ENCODE peak calls at places on chromosome 10, in four cellular contexts. A, Z, V and N are unnamed samples.

GRCh38 chr10:10722422-10722821 is 295.2 kb upstream of the CELF2 start:
- DNase-seq in A (no peak), V (peak), Z (no peak), N (no peak)

GRCh38 chr10:16520900-16521299 is 779 bp downstream of the C1QL3 start:
- DNase-seq in V (peak), Z (no peak), A (peak), N (peak)

GRCh38 chr10:93376372-93377296 is 105.5 kb downstream of the MYOF start:
- DNase-seq in V (peak), Z (peak), A (peak), N (peak)

GRCh38 chr10:102268333-102268999 is 23.1 kb downstream of the GBF1 start:
- DNase-seq in A (no peak), Z (no peak), V (peak), N (no peak)

GRCh38 chr10:46553238-46554049 is 3.0 kb downstream of the GPRIN2 start:
- DNase-seq in A (no peak), V (no peak), Z (no peak), N (no peak)

GRCh38 chr10:119461380-119461779 is 81.1 kb downstream of the RGS10 start:
- DNase-seq in V (no peak), Z (no peak), A (no peak), N (no peak)

GRCh38 chr10:131574363-131574706 is 262.8 kb upstream of the TCERG1L start:
- DNase-seq in A (no peak), V (no peak), Z (no peak), N (no peak)

GRCh38 chr10:69976795-69977546 is 75.7 kb upstream of the MACROH2A2 start:
- DNase-seq in Z (no peak), V (no peak), A (no peak), N (no peak)

GRCh38 chr10:46542567-46543323 is 13.7 kb downstream of the GPRIN2 start:
- DNase-seq in Z (no peak), A (no peak), V (no peak), N (peak)

GRCh38 chr10:131573256-131574215 is 262.0 kb upstream of the TCERG1L start:
- DNase-seq in Z (no peak), V (no peak), A (no peak), N (no peak)

GRCh38 chr10:72308320-72308987 is 34.7 kb downstream of the DDIT4 start:
- DNase-seq in Z (no peak), A (no peak), V (peak), N (peak)

GRCh38 chr10:71396714-71397339 is at the start of gene CDH23:
- DNase-seq in A (no peak), V (no peak), Z (no peak), N (peak)

GRCh38 chr10:80909254-80909653 is 371.6 kb downstream of the SH2D4B start:
- DNase-seq in A (no peak), Z (no peak), V (no peak), N (no peak)

GRCh38 chr10:60352105-60352504 is 37.6 kb downstream of the ANK3 start:
- DNase-seq in A (no peak), Z (no peak), V (no peak), N (no peak)

GRCh38 chr10:132307823-132308587 is at the start of gene STK32C:
- DNase-seq in Z (peak), A (peak), V (peak), N (peak)